ENCODE peak calls at places on chromosome 7, in five cellular contexts. Z is uterus, E is vagina, G is esophagus muscularis mucosa, B is transverse colon. L is an unnamed sample. For H3K36me3, the result is how much of the 10 kb centered on the place peaks cover.

GRCh38 chr7:5532520-5533335 is 109.1 kb upstream of the TNRC18 start:
- DNase-seq in Z (peak), E (no peak), G (no peak), B (peak), L (peak)

GRCh38 chr7:22338875-22339274 is 18.1 kb downstream of the RAPGEF5 start:
- DNase-seq in Z (no peak), E (no peak), G (peak), B (no peak), L (no peak)

GRCh38 chr7:113071465-113071864 is 15.2 kb downstream of the GPR85 start:
- DNase-seq in Z (no peak), E (no peak), G (no peak), B (peak), L (peak)

GRCh38 chr7:43954524-43955228 is 28.4 kb downstream of the UBE2D4 start:
- DNase-seq in Z (no peak), E (no peak), G (no peak), B (peak), L (no peak)

GRCh38 chr7:114931656-114932011 is 9.7 kb downstream of the MDFIC start:
- DNase-seq in Z (no peak), E (no peak), G (no peak), B (peak), L (peak)

GRCh38 chr7:19623676-19624075 is 85.2 kb downstream of the POLR1F start:
- DNase-seq in Z (no peak), E (no peak), G (no peak), B (no peak), L (no peak)

GRCh38 chr7:94633025-94633341 is 22.9 kb downstream of the SGCE start:
- DNase-seq in Z (no peak), E (no peak), G (no peak), B (no peak), L (no peak)

GRCh38 chr7:95396136-95397032 is at the start of gene PON3:
- DNase-seq in Z (peak), E (no peak), G (no peak), B (peak), L (peak)

GRCh38 chr7:47104206-47104549 is 477.7 kb downstream of the TNS3 start:
- DNase-seq in Z (no peak), E (no peak), G (no peak), B (no peak), L (no peak)

GRCh38 chr7:83866587-83866986 is 217.6 kb upstream of the SEMA3E start:
- DNase-seq in Z (no peak), E (no peak), G (no peak), B (no peak), L (no peak)

GRCh38 chr7:104940023-104940710 is 73.8 kb upstream of the KMT2E start:
- DNase-seq in Z (no peak), E (no peak), G (no peak), B (no peak), L (no peak)

GRCh38 chr7:155586843-155587440 is 40.6 kb upstream of the CNPY1 start:
- DNase-seq in Z (no peak), E (no peak), G (no peak), B (no peak), L (no peak)

GRCh38 chr7:84336303-84336702 is 141.7 kb upstream of the SEMA3A start:
- DNase-seq in Z (no peak), E (no peak), G (no peak), B (no peak), L (no peak)

GRCh38 chr7:29457565-29457971 is 106.1 kb upstream of the PRR15 start:
- DNase-seq in Z (peak), E (no peak), G (no peak), B (no peak), L (no peak)

GRCh38 chr7:22005151-22005550 is 59.5 kb upstream of the CDCA7L start:
- DNase-seq in Z (no peak), E (no peak), G (peak), B (no peak), L (no peak)

GRCh38 chr7:86926732-86927131 is 132.7 kb downstream of the ELAPOR2 start:
- DNase-seq in Z (no peak), E (no peak), G (no peak), B (no peak), L (peak)

GRCh38 chr7:55019329-55019690 is 493 bp downstream of the EGFR start:
- DNase-seq in Z (peak), E (no peak), G (peak), B (peak), L (no peak)

GRCh38 chr7:77199008-77199966 is at the start of gene FGL2:
- DNase-seq in Z (peak), E (no peak), G (no peak), B (peak), L (peak)

GRCh38 chr7:77197135-77197534 is 2.5 kb downstream of the FGL2 start:
- DNase-seq in Z (no peak), E (no peak), G (no peak), B (peak), L (no peak)

GRCh38 chr7:77200542-77200941 is 923 bp upstream of the FGL2 start:
- DNase-seq in Z (no peak), E (no peak), G (no peak), B (no peak), L (peak)

GRCh38 chr7:77205706-77206105 is 6.1 kb upstream of the FGL2 start:
- DNase-seq in Z (no peak), E (no peak), G (no peak), B (no peak), L (no peak)

GRCh38 chr7:77202544-77202976 is 2.9 kb upstream of the FGL2 start:
- DNase-seq in Z (no peak), E (no peak), G (no peak), B (peak), L (no peak)
- TF ChIP-seq POLR2A in Z (no peak), E (no peak), G (no peak), B (no peak), L (no peak)

GRCh38 chr7:158791133-158791532 is 38.2 kb downstream of the ESYT2 start:
- DNase-seq in Z (no peak), E (no peak), G (no peak), B (no peak), L (no peak)
- H3K27ac ChIP-seq in Z (no peak), E (no peak), G (peak), B (no peak), L (no peak)

DNA sequence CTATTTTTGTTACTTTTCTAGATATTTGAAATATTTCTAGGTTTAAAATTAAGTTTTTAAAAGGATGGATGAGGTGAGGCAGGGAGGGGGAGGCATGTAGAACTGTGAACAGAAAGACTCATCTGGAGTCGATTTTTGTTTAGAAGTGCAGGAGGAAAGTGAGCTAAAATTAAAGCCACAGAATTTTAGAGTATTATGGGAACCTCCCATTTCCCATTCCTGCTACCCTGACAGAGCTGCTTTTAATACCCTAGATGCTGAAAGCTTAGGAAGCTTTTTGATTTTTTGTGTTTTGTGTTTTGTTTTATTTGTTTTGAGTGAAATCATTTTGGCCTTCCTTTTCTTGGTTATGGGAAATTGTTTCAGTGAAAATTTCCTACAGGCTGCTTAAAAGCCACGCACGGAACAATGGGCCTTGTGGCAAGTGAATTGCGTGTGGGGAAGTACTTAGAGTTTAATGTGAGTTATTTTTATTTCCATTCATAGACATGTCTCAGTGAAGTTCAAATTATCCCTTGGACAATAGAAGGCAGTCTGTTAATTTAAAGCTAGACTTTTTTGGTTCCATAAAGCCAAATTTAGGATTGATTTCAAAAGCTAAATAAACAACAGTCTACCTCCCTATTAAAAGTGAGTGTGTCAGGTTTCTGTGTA is 102.0 kb upstream of the HDAC9 start:
- DNase-seq in Z (no peak), E (no peak), G (no peak), B (no peak), L (no peak)
- H3K36me3 ChIP-seq in Z (under half), E (under half), G (under half), B (under half), L (under half)

GRCh38 chr7:106657085-106657991 is 3.6 kb downstream of the CCDC71L start:
- DNase-seq in Z (no peak), E (no peak), G (no peak), B (no peak), L (no peak)

GRCh38 chr7:106658504-106659368 is 2.2 kb downstream of the CCDC71L start:
- DNase-seq in Z (no peak), E (no peak), G (no peak), B (no peak), L (no peak)

GRCh38 chr7:106660862-106661720 is at the start of gene CCDC71L:
- DNase-seq in Z (peak), E (no peak), G (peak), B (peak), L (peak)

GRCh38 chr7:106659369-106659962 is 1.5 kb downstream of the CCDC71L start:
- DNase-seq in Z (no peak), E (no peak), G (no peak), B (no peak), L (no peak)

GRCh38 chr7:106659963-106660861 is 746 bp downstream of the CCDC71L start:
- DNase-seq in Z (peak), E (no peak), G (no peak), B (peak), L (peak)
- TF ChIP-seq POLR2A in Z (peak), E (no peak), G (no peak), B (peak), L (peak)

GRCh38 chr7:121030308-121030707 is 41.8 kb downstream of the CPED1 start:
- DNase-seq in Z (no peak), E (no peak), G (no peak), B (no peak), L (no peak)
- H3K27ac ChIP-seq in Z (no peak), E (no peak), G (no peak), B (no peak), L (no peak)

GRCh38 chr7:76000566-76000965 is 6.2 kb upstream of the TMEM120A start:
- DNase-seq in Z (no peak), E (no peak), G (no peak), B (no peak), L (no peak)
- H3K36me3 ChIP-seq in Z (under half), E (under half), G (under half), B (under half), L (under half)

GRCh38 chr7:69342154-69342884 is 256.0 kb upstream of the AUTS2 start:
- DNase-seq in Z (no peak), E (no peak), G (no peak), B (no peak), L (no peak)
- TF ChIP-seq POLR2A in Z (no peak), E (no peak), G (no peak), B (no peak), L (no peak)

GRCh38 chr7:31516680-31517079 is 2.8 kb downstream of the ITPRID1 start:
- DNase-seq in Z (no peak), E (no peak), G (no peak), B (no peak), L (no peak)

GRCh38 chr7:31521336-31522010 is 7.6 kb downstream of the ITPRID1 start:
- DNase-seq in Z (no peak), E (no peak), G (no peak), B (no peak), L (no peak)

GRCh38 chr7:31517513-31517912 is 3.6 kb downstream of the ITPRID1 start:
- DNase-seq in Z (no peak), E (no peak), G (no peak), B (no peak), L (no peak)

GRCh38 chr7:31517103-31517502 is 3.2 kb downstream of the ITPRID1 start:
- DNase-seq in Z (no peak), E (no peak), G (no peak), B (no peak), L (no peak)

DNA sequence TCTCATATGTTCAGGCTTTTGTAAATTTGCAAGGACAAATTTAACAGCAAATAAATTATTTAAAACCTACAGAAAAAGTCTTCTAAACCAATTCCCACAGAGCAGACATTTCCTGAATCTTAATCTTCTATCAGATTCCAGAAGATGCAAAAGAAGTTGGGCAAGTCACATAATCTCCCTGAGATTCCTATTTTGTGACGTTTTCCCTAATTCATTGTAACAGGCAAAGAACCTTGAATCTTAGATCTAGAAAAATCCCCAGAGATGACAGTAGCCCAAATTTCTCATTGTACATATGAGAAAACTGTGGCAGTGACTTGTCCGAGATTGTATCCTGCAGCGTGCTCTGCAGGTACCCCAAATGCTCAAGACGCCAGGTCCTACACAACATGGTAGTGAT is 4.9 kb downstream of the ITPRID1 start:
- DNase-seq in Z (no peak), E (no peak), G (no peak), B (no peak), L (no peak)
- H3K27ac ChIP-seq in Z (no peak), E (no peak), G (no peak), B (no peak), L (no peak)

GRCh38 chr7:137877301-137877700 is 30.5 kb upstream of the DGKI start:
- DNase-seq in Z (no peak), E (no peak), G (no peak), B (no peak), L (no peak)
- H3K36me3 ChIP-seq in Z (under half), E (under half), G (under half), B (under half), L (under half)

L was measured in Peyer's patch.